ENCODE peak calls at places on chromosomes 11 and 22, in seven cellular contexts. K is HFF-Myc, W is chondrocyte, V is RWPE1, T is esophagus squamous epithelium, Q is AG04450, Z is B cell. D is an unnamed sample.
A peak's percentile ranks its signal among the peaks of the same experiment; 100 is the strongest.

GRCh38 chr11:19367051-19367709 is 126.4 kb upstream of the E2F8 start:
- DNase-seq in K (no peak), W (no peak), V (no peak), T (no peak), Q (no peak), Z (no peak), D (no peak)

GRCh38 chr11:93487032-93487483 is 56.1 kb downstream of the SMCO4 start:
- DNase-seq in K (no peak), W (no peak), V (no peak), T (no peak), Q (no peak), Z (no peak), D (no peak)

GRCh38 chr11:126347751-126348628 is 7.5 kb upstream of the ST3GAL4 start:
- DNase-seq in K (no peak), W (peak; percentile 79), V (no peak), T (no peak), Q (no peak), Z (no peak), D (no peak)

GRCh38 chr22:43848366-43849171 is 13.7 kb downstream of the SULT4A1 start:
- DNase-seq in K (no peak), W (peak; percentile 68), V (no peak), T (no peak), Q (no peak), Z (no peak), D (no peak)

GRCh38 chr11:1157645-1158591 is at the start of gene MUC5AC:
- DNase-seq in K (no peak), W (no peak), V (no peak), T (no peak), Q (no peak), Z (peak; percentile 33), D (peak; percentile 14)

GRCh38 chr11:126731526-126731925 is 269.0 kb downstream of the KIRREL3 start:
- DNase-seq in K (no peak), W (no peak), V (no peak), T (no peak), Q (no peak), Z (no peak), D (no peak)

GRCh38 chr11:15568440-15568839 is 453.7 kb downstream of the INSC start:
- DNase-seq in K (no peak), W (no peak), V (no peak), T (no peak), Q (no peak), Z (no peak), D (no peak)

GRCh38 chr11:326842-327580 is 6.4 kb upstream of the IFITM3 start:
- DNase-seq in K (no peak), W (peak; percentile 68), V (no peak), T (no peak), Q (no peak), Z (peak; percentile 83), D (no peak)

GRCh38 chr11:123745764-123746451 is 4.4 kb upstream of the ZNF202 start:
- DNase-seq in K (no peak), W (no peak), V (no peak), T (no peak), Q (no peak), Z (no peak), D (no peak)

GRCh38 chr11:104324276-104324675 is 160.3 kb upstream of the PDGFD start:
- DNase-seq in K (no peak), W (no peak), V (no peak), T (no peak), Q (no peak), Z (no peak), D (no peak)

GRCh38 chr22:50600541-50600940 is at the start of gene MAPK8IP2:
- DNase-seq in K (no peak), W (no peak), V (no peak), T (no peak), Q (no peak), Z (peak; percentile 80), D (no peak)

GRCh38 chr22:25729016-25729415 is 13.0 kb upstream of the MYO18B start:
- DNase-seq in K (no peak), W (no peak), V (no peak), T (no peak), Q (no peak), Z (no peak), D (no peak)

GRCh38 chr22:27573280-27573711 is 228.3 kb downstream of the MN1 start:
- DNase-seq in K (no peak), W (no peak), V (no peak), T (no peak), Q (no peak), Z (no peak), D (no peak)

GRCh38 chr11:129146196-129146595 is 45.9 kb downstream of the ARHGAP32 start:
- DNase-seq in K (no peak), W (no peak), V (peak; percentile 5), T (no peak), Q (no peak), Z (no peak), D (no peak)

GRCh38 chr22:39215430-39216142 is 29.2 kb downstream of the PDGFB start:
- DNase-seq in K (no peak), W (peak; percentile 52), V (no peak), T (no peak), Q (no peak), Z (no peak), D (no peak)

GRCh38 chr22:45242778-45243191 is 2.1 kb upstream of the KIAA0930 start:
- DNase-seq in K (no peak), W (no peak), V (no peak), T (no peak), Q (no peak), Z (no peak), D (no peak)

GRCh38 chr11:2462986-2463765 is 18.4 kb downstream of the KCNQ1 start:
- DNase-seq in K (no peak), W (no peak), V (no peak), T (no peak), Q (no peak), Z (peak; percentile 62), D (no peak)
- TF ChIP-seq CTCF in K (no peak), W (no peak), V (no peak), T (no peak), Q (no peak), Z (no peak), D (no peak)

GRCh38 chr11:101436511-101437142 is 147.2 kb downstream of the TRPC6 start:
- DNase-seq in K (no peak), W (no peak), V (peak; percentile 20), T (no peak), Q (no peak), Z (no peak), D (no peak)
- TF ChIP-seq CTCF in K (peak; percentile 78), W (peak; percentile 84), V (peak; percentile 52), T (peak; percentile 29), Q (peak; percentile 81), Z (peak; percentile 31), D (no peak)

DNA sequence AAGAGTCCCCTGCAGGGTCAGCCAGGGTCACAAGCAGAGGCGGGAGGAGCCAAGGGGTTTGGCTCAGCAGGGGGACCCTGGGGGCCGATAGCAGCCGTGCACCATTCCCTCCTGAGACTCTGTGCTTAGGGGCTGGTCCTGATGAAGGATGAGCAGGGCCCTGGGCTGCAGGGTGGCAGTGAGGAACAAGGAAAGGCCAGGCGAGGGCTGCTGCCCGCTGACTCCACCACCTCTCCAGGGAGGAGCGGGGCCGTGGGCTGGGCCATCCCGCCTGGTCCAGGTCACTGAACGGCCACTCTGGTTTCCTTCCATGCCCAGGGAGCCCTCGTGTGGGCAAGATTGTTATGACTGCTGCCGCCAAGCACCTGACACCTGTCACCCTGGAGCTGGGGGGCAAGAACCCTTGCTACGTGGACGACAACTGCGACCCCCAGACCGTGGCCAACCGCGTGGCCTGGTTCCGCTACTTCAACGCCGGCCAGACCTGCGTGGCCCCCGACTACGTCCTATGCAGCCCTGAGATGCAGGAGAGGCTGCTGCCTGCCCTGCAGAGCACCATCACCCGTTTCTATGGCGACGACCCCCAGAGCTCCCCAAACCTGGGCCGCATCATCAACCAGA is 9.2 kb upstream of the NDUFS8 start:
- DNase-seq in K (no peak), W (no peak), V (no peak), T (no peak), Q (no peak), Z (no peak), D (no peak)
- TF ChIP-seq CTCF in K (peak; percentile 11), W (peak; percentile 69), V (peak; percentile 32), T (peak; percentile 27), Q (no peak), Z (no peak), D (no peak)

DNA sequence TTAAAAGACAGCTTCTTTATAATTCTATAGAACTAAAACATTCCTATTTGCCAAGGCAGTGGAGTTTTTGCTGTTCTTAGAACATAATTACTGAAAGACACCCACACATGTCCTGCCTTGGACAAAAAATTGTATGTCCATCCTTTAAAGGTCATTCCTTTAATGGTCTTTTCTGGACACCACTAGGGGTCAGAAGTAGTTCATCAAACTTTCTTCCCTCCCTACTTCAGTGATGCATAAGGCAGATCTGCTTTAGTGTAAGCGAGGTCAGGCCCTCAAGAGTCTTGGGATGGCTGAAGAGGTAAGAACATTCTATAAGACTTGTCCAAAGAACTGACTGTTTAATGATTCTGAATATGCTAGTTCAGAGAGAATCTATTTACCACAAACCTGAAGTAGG is 4.3 kb upstream of the OR51V1 start:
- DNase-seq in K (peak; percentile 31), W (no peak), V (peak; percentile 70), T (no peak), Q (peak; percentile 58), Z (no peak), D (no peak)
- TF ChIP-seq CTCF in K (peak; percentile 38), W (peak; percentile 84), V (peak; percentile 40), T (no peak), Q (peak; percentile 67), Z (no peak), D (no peak)

DNA sequence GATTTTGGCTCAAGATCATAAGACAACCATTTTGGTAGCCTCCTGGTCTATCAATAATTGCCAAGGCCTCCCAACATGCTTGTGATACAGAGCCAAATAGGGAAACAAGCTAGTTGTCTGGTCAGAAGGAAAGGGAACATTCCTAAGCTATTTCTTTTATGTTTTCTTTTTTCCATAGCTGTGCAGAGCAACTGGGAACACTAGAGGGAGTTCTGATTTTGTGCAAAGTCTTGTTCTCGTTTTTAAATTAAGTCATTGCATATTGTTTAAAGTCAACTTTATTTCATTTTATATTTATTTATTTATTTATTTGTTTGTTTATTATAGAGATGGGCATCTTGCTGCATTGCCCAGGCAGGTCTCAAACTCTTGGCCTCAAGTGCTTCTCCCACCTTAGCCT is 416.8 kb upstream of the CHORDC1 start:
- DNase-seq in K (no peak), W (no peak), V (peak; percentile 13), T (no peak), Q (no peak), Z (no peak), D (no peak)
- TF ChIP-seq CTCF in K (no peak), W (peak; percentile 80), V (no peak), T (no peak), Q (no peak), Z (no peak), D (no peak)

DNA sequence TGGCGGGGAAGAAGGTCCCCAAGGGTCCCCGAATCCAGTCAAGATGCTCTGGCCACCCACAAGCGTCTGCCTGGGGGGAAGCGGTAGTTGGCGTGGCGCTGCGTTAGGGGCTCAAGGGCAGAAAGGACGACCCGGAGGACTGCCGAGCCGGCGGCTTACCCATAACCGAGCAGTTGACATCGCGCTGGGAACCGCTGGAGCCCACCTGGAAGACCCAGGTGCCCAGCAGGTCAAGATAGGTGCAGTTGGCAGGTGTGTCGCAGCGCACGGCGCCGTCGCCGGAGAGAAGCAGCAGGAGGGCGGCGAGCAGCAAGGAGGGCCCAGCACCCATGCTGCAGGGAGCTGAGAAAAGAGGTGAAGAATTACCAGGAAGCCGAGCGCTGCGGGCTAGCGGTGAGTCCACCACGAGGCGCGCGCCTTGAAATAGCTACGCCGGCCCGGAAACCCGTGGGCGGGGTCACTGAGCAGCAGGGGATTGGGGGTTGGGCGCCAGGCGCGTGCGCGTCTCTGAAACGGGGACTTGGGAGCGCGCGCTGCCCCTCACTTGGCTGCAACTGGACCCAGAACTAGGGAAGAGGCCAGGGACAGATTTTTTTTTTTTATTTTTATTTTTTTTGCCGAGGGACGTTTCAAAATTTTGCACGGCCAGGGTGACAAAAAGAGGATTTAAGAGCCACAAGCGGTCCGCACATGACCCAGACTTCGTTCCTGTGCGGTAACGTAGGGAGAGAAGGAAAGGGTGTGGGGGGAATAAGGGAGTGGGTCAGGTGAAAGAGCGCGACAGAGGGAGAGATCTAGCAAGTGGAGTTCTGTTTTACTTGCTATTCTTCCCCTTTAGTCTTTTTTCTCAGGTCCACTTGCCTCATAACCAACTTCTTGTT is at the start of gene CTSC:
- DNase-seq in K (peak; percentile 70), W (peak; percentile 90), V (peak; percentile 89), T (peak; percentile 65), Q (peak; percentile 73), Z (peak; percentile 81), D (peak; percentile 95)
- TF ChIP-seq CTCF in K (no peak), W (no peak), V (no peak), T (no peak), Q (no peak), Z (no peak), D (no peak)

D was measured in natural killer cell.